ENCODE peak calls at places on chromosomes 1 and 21, in six cellular contexts. M, U, X, R, J and L are unnamed samples.

GRCh38 chr1:3501856-3502665 is 47.6 kb downstream of the ARHGEF16 start:
- DNase-seq in X (peak; percentile 43), M (no peak), U (peak; percentile 23), R (peak; percentile 33), J (peak; percentile 57), L (peak; percentile 91)

GRCh38 chr1:18923721-18924610 is 21.6 kb upstream of the ALDH4A1 start:
- DNase-seq in X (no peak), J (no peak), U (no peak), M (no peak), R (no peak), L (no peak)

GRCh38 chr1:2979191-2980072 is 41.8 kb upstream of the ACTRT2 start:
- DNase-seq in X (no peak), M (no peak), J (no peak), U (no peak), R (no peak), L (no peak)

GRCh38 chr21:26169061-26169610 is 1.4 kb downstream of the APP start:
- DNase-seq in U (no peak), X (peak; percentile 79), J (peak; percentile 68), M (peak; percentile 40), R (peak; percentile 59), L (peak; percentile 31)

GRCh38 chr1:113519561-113519960 is 129.2 kb downstream of the MAGI3 start:
- DNase-seq in M (no peak), X (no peak), R (no peak), U (no peak), J (no peak), L (peak; percentile 14)

GRCh38 chr1:173733912-173734311 is 19.1 kb downstream of the KLHL20 start:
- DNase-seq in J (no peak), M (no peak), R (no peak), X (no peak), U (no peak), L (no peak)

GRCh38 chr1:72830606-72831390 is 548.5 kb upstream of the NEGR1 start:
- DNase-seq in R (peak; percentile 3), U (no peak), J (peak; percentile 27), X (no peak), M (no peak), L (peak; percentile 1)

GRCh38 chr1:218945050-218945449 is 228.6 kb upstream of the LYPLAL1 start:
- DNase-seq in M (no peak), X (peak; percentile 48), J (no peak), U (no peak), R (no peak), L (no peak)

GRCh38 chr21:41953249-41953830 is 478 bp downstream of the C2CD2 start:
- DNase-seq in R (no peak), M (no peak), X (no peak), U (no peak), J (no peak), L (no peak)

GRCh38 chr1:71630073-71630472 is 549.2 kb upstream of the ZRANB2 start:
- DNase-seq in J (no peak), X (no peak), U (no peak), R (no peak), M (no peak), L (no peak)

GRCh38 chr1:107877092-107877491 is 87.9 kb downstream of the VAV3 start:
- DNase-seq in U (no peak), R (no peak), J (no peak), M (peak; percentile 87), X (peak; percentile 26), L (no peak)

GRCh38 chr1:32754282-32755097 is 51.9 kb upstream of the SYNC start:
- DNase-seq in X (no peak), R (no peak), J (peak; percentile 86), M (no peak), U (peak; percentile 45), L (no peak)

GRCh38 chr1:186404454-186405051 is 28.9 kb downstream of the ODR4 start:
- DNase-seq in U (no peak), X (peak; percentile 46), J (no peak), R (no peak), M (no peak), L (no peak)

GRCh38 chr1:208409171-208409570 is 165.0 kb upstream of the PLXNA2 start:
- DNase-seq in U (no peak), R (no peak), M (no peak), X (no peak), J (no peak), L (no peak)
- H3K4me3 ChIP-seq in U (no peak overlapping the region), R (no peak overlapping the region), M (no peak overlapping the region), X (no peak overlapping the region), J (no peak overlapping the region), L (no peak overlapping the region)

GRCh38 chr1:226625326-226625725 is 76.8 kb downstream of the STUM start:
- DNase-seq in U (no peak), M (no peak), J (no peak), X (no peak), R (no peak), L (no peak)

GRCh38 chr1:226627924-226628623 is 79.5 kb downstream of the STUM start:
- DNase-seq in U (no peak), R (no peak), M (no peak), J (no peak), X (no peak), L (no peak)

GRCh38 chr1:226627050-226627755 is 78.6 kb downstream of the STUM start:
- DNase-seq in R (no peak), X (no peak), M (no peak), J (no peak), U (no peak), L (no peak)

GRCh38 chr1:226625832-226626576 is 77.4 kb downstream of the STUM start:
- DNase-seq in X (no peak), U (no peak), R (no peak), J (no peak), M (no peak), L (no peak)

GRCh38 chr1:226626577-226626956 is 78.0 kb downstream of the STUM start:
- DNase-seq in J (peak; percentile 84), U (peak; percentile 63), M (peak; percentile 14), X (peak; percentile 66), R (peak; percentile 65), L (peak; percentile 74)
- H3K4me3 ChIP-seq in J (no peak overlapping the region), U (peak overlapping the region; percentile 75), M (no peak overlapping the region), X (no peak overlapping the region), R (no peak overlapping the region), L (no peak overlapping the region)

GRCh38 chr1:5920201-5920600 is 72.0 kb downstream of the NPHP4 start:
- DNase-seq in U (no peak), X (no peak), R (no peak), M (no peak), J (no peak), L (no peak)
- H3K4me3 ChIP-seq in U (no peak overlapping the region), X (no peak overlapping the region), R (no peak overlapping the region), M (no peak overlapping the region), J (no peak overlapping the region), L (no peak overlapping the region)

DNA sequence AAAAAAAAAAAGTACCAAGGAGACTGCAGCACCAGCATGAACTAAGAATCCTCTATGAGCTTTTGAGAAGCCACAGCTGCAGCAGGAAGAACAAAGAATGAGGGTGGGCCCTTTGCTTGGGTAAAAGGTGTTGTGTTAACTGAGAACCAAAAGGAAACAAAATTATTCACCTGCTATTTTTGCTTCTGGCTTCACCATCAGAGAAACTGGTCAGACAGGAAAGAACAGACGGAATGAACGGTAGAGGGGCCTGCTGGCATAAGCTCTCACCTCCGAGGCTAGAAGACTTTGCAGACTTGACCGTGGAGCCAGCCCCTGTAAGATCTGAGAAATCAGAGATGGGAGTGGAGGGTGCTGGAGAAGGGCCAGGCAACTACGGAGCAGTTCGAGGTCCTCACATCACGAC is 27.6 kb downstream of the IL10RB start:
- DNase-seq in J (no peak), R (no peak), U (no peak), M (no peak), X (no peak), L (no peak)
- H3K4me3 ChIP-seq in J (no peak overlapping the region), R (no peak overlapping the region), U (no peak overlapping the region), M (no peak overlapping the region), X (no peak overlapping the region), L (no peak overlapping the region)